ENCODE peak calls at places on chromosomes 7 and 10, in ten cellular contexts. T is right cardiac atrium; V is GM04504; R is activated effector memory CD4-positive, alpha-beta T cell treated with anti-CD3 and anti-CD28 coated beads, Interleukin-2, amount 50 U/mL, for 16 hours; G is sciatic nerve; F is hepatic stellate cell; E is stimulated activated CD4-positive, alpha-beta T cell treated with anti-CD3 and anti-CD28 coated beads, TNF-alpha, amount 100 ng/mL, for 4 hours; K is globus pallidus; U is kidney tubule cell; L is head of caudate nucleus. S is an unnamed sample.

GRCh38 chr7:98785929-98786571 is 83.8 kb downstream of the TMEM130 start:
- DNase-seq in T (no peak), V (no peak), R (no peak), G (no peak), F (no peak), E (no peak), K (no peak), U (no peak), L (no peak), S (no peak)

GRCh38 chr10:78382776-78383175 is 349.1 kb downstream of the RPS24 start:
- DNase-seq in T (no peak), V (no peak), R (no peak), G (no peak), F (no peak), E (no peak), K (no peak), U (no peak), L (no peak), S (no peak)

GRCh38 chr7:107359520-107360316 is 110.1 kb upstream of the GPR22 start:
- DNase-seq in T (no peak), V (no peak), R (no peak), G (no peak), F (no peak), E (no peak), K (no peak), U (no peak), L (no peak), S (no peak)

GRCh38 chr10:72334832-72335393 is 19.8 kb downstream of the DNAJB12 start:
- DNase-seq in T (peak; percentile 96), V (no peak), R (peak; percentile 91), G (peak; percentile 94), F (peak; percentile 73), E (no peak), K (peak; percentile 72), U (peak; percentile 94), L (peak; percentile 62), S (no peak)

GRCh38 chr7:28581351-28581750 is 169.0 kb downstream of the CREB5 start:
- DNase-seq in T (no peak), V (no peak), R (no peak), G (no peak), F (no peak), E (no peak), K (no peak), U (no peak), L (no peak), S (no peak)

GRCh38 chr10:79182763-79183467 is 114.1 kb downstream of the ZMIZ1 start:
- DNase-seq in T (peak; percentile 46), V (no peak), R (no peak), G (no peak), F (no peak), E (no peak), K (no peak), U (peak; percentile 39), L (no peak), S (no peak)

GRCh38 chr10:132507467-132507955 is 30.1 kb upstream of the INPP5A start:
- DNase-seq in T (peak; percentile 34), V (no peak), R (no peak), G (peak; percentile 50), F (no peak), E (no peak), K (no peak), U (no peak), L (no peak), S (no peak)

GRCh38 chr7:73704640-73705550 is 14.6 kb downstream of the STX1A start:
- DNase-seq in T (peak; percentile 38), V (no peak), R (no peak), G (no peak), F (no peak), E (no peak), K (no peak), U (no peak), L (no peak), S (no peak)

GRCh38 chr7:2487586-2488271 is 11.5 kb upstream of the GRIFIN start:
- DNase-seq in T (peak; percentile 86), V (no peak), R (no peak), G (peak; percentile 68), F (peak; percentile 56), E (no peak), K (no peak), U (no peak), L (no peak), S (no peak)

GRCh38 chr10:71064413-71065118 is 147.8 kb upstream of the UNC5B start:
- DNase-seq in T (no peak), V (no peak), R (no peak), G (no peak), F (no peak), E (no peak), K (no peak), U (no peak), L (no peak), S (no peak)

GRCh38 chr10:97490592-97490991 is 7.6 kb downstream of the MMS19 start:
- DNase-seq in T (no peak), V (no peak), R (no peak), G (no peak), F (no peak), E (no peak), K (peak; percentile 85), U (no peak), L (peak; percentile 68), S (no peak)

GRCh38 chr10:26970667-26971066 is 109.9 kb upstream of the ABI1 start:
- DNase-seq in T (no peak), V (no peak), R (no peak), G (no peak), F (no peak), E (no peak), K (no peak), U (no peak), L (no peak), S (no peak)

GRCh38 chr10:130769146-130770017 is 542.1 kb downstream of the TCERG1L start:
- DNase-seq in T (no peak), V (no peak), R (no peak), G (no peak), F (no peak), E (no peak), K (no peak), U (no peak), L (no peak), S (no peak)

GRCh38 chr7:8133955-8134733 is 127.8 kb downstream of the ICA1 start:
- DNase-seq in T (no peak), V (no peak), R (no peak), G (no peak), F (no peak), E (no peak), K (no peak), U (peak; percentile 99), L (no peak), S (no peak)

GRCh38 chr7:148987751-148988512 is 40.4 kb downstream of the PDIA4 start:
- DNase-seq in T (no peak), V (no peak), R (peak; percentile 65), G (no peak), F (no peak), E (no peak), K (no peak), U (peak; percentile 54), L (no peak), S (no peak)

GRCh38 chr10:34723746-34724145 is 91.3 kb downstream of the PARD3 start:
- DNase-seq in T (peak; percentile 58), V (peak; percentile 53), R (no peak), G (no peak), F (peak; percentile 67), E (no peak), K (peak; percentile 14), U (peak; percentile 72), L (peak; percentile 34), S (no peak)

GRCh38 chr7:40700653-40701475 is 566.1 kb downstream of the SUGCT start:
- DNase-seq in T (no peak), V (no peak), R (no peak), G (no peak), F (no peak), E (no peak), K (no peak), U (no peak), L (no peak), S (no peak)

GRCh38 chr7:3109516-3109915 is 65.8 kb upstream of the CARD11 start:
- DNase-seq in T (no peak), V (no peak), R (peak; percentile 6), G (no peak), F (no peak), E (no peak), K (no peak), U (no peak), L (no peak), S (no peak)

GRCh38 chr10:18406136-18406535 is 245.3 kb downstream of the NSUN6 start:
- DNase-seq in T (no peak), V (no peak), R (no peak), G (no peak), F (no peak), E (no peak), K (no peak), U (no peak), L (no peak), S (no peak)

GRCh38 chr7:107152011-107152410 is 16.8 kb upstream of the HBP1 start:
- DNase-seq in T (no peak), V (peak; percentile 32), R (no peak), G (no peak), F (no peak), E (no peak), K (no peak), U (peak; percentile 74), L (no peak), S (no peak)

GRCh38 chr7:133114519-133114918 is 32.6 kb upstream of the CHCHD3 start:
- DNase-seq in T (no peak), V (no peak), R (no peak), G (no peak), F (no peak), E (no peak), K (no peak), U (no peak), L (no peak), S (no peak)

GRCh38 chr7:84509522-84509921 is 314.9 kb upstream of the SEMA3A start:
- DNase-seq in T (no peak), V (no peak), R (no peak), G (no peak), F (no peak), E (no peak), K (no peak), U (no peak), L (no peak), S (no peak)

GRCh38 chr10:44977287-44978212 is 1.1 kb downstream of the DEPP1 start:
- DNase-seq in T (peak; percentile 81), V (no peak), R (no peak), G (peak; percentile 70), F (no peak), E (no peak), K (no peak), U (peak; percentile 14), L (no peak), S (no peak)

GRCh38 chr7:78019457-78020130 is 221.0 kb downstream of the PHTF2 start:
- DNase-seq in T (peak; percentile 97), V (peak; percentile 61), R (peak; percentile 85), G (peak; percentile 94), F (peak; percentile 89), E (no peak), K (peak; percentile 85), U (peak; percentile 76), L (peak; percentile 88), S (peak; percentile 21)

GRCh38 chr10:46092523-46093195 is 46.6 kb upstream of the MSMB start:
- DNase-seq in T (no peak), V (no peak), R (peak; percentile 71), G (peak; percentile 6), F (no peak), E (no peak), K (no peak), U (no peak), L (no peak), S (no peak)

GRCh38 chr7:113921363-113921762 is 2.6 kb upstream of the PPP1R3A start:
- DNase-seq in T (no peak), V (no peak), R (no peak), G (no peak), F (no peak), E (no peak), K (no peak), U (no peak), L (no peak), S (no peak)